ENCODE peak calls at places on chromosomes 5 and 9, in six cellular contexts. L is PC-9, E is HCT116, N is gastrocnemius medialis, O is fibroblast of lung, U is tibial artery. S is an unnamed sample.

GRCh38 chr9:136943291-136944093 is 1.0 kb downstream of the FBXW5 start:
- DNase-seq in O (peak; percentile 11), E (no peak), L (no peak), N (no peak), U (no peak), S (no peak)

GRCh38 chr5:17743580-17744435 is 109.5 kb downstream of the TAF11L14 start:
- DNase-seq in U (no peak), O (peak; percentile 44), N (no peak), E (no peak), L (no peak), S (no peak)

GRCh38 chr5:172028167-172028566 is 21.7 kb upstream of the FBXW11 start:
- DNase-seq in E (no peak), O (no peak), L (no peak), N (no peak), U (no peak), S (no peak)

GRCh38 chr9:135509458-135509857 is 9.0 kb downstream of the MRPS2 start:
- DNase-seq in N (no peak), L (no peak), O (no peak), U (no peak), E (no peak), S (no peak)

GRCh38 chr5:37736397-37736796 is 103.4 kb downstream of the GDNF start:
- DNase-seq in N (no peak), O (no peak), E (no peak), L (no peak), U (no peak), S (no peak)

GRCh38 chr5:180209137-180209581 is at the start of gene RASGEF1C:
- DNase-seq in L (no peak), U (no peak), N (no peak), O (peak; percentile 54), E (peak; percentile 19), S (no peak)

GRCh38 chr5:61010759-61011460 is 65.9 kb downstream of the NDUFAF2 start:
- DNase-seq in N (no peak), L (no peak), O (no peak), E (peak; percentile 23), U (no peak), S (no peak)

GRCh38 chr5:59795141-59795540 is 98.4 kb downstream of the PDE4D start:
- DNase-seq in O (no peak), L (no peak), E (no peak), N (no peak), U (no peak), S (no peak)

GRCh38 chr5:87020099-87020934 is 247.4 kb upstream of the RASA1 start:
- DNase-seq in E (no peak), N (peak; percentile 7), L (peak; percentile 49), O (peak; percentile 28), U (peak; percentile 60), S (peak; percentile 73)

GRCh38 chr9:81682177-81682576 is 7.2 kb downstream of the TLE1 start:
- DNase-seq in U (no peak), O (no peak), L (no peak), N (no peak), E (no peak), S (no peak)

GRCh38 chr9:72883867-72884266 is 69.0 kb downstream of the ALDH1A1 start:
- DNase-seq in U (no peak), N (no peak), L (no peak), O (no peak), E (no peak), S (no peak)

GRCh38 chr9:17905356-17906203 is 326.7 kb downstream of the SH3GL2 start:
- DNase-seq in E (no peak), O (no peak), L (no peak), U (no peak), N (no peak), S (peak; percentile 66)

GRCh38 chr5:35149041-35149440 is 81.2 kb downstream of the PRLR start:
- DNase-seq in E (no peak), O (no peak), N (no peak), U (no peak), L (no peak), S (no peak)

GRCh38 chr5:112077180-112077579 is 320.2 kb upstream of the NREP start:
- DNase-seq in N (no peak), L (no peak), U (no peak), O (peak; percentile 15), E (no peak), S (no peak)

GRCh38 chr9:35760651-35761050 is 6.6 kb upstream of the MSMP start:
- DNase-seq in N (no peak), U (peak; percentile 57), L (no peak), E (no peak), O (no peak), S (peak; percentile 73)

GRCh38 chr5:50751064-50751657 is 84.7 kb downstream of the PARP8 start:
- DNase-seq in N (no peak), O (peak; percentile 74), U (no peak), E (peak; percentile 32), L (no peak), S (no peak)

GRCh38 chr5:38613992-38614836 is 57.8 kb upstream of the LIFR start:
- DNase-seq in L (peak; percentile 64), N (no peak), U (no peak), O (no peak), E (peak; percentile 28), S (no peak)

GRCh38 chr5:3225201-3225960 is 370.3 kb upstream of the IRX1 start:
- DNase-seq in N (no peak), E (no peak), L (no peak), O (no peak), U (no peak), S (no peak)

GRCh38 chr9:112725961-112726360 is 8.0 kb upstream of the INIP start:
- DNase-seq in L (no peak), E (no peak), N (no peak), O (no peak), U (no peak), S (no peak)

GRCh38 chr5:56525117-56525516 is 290.2 kb upstream of the MAP3K1 start:
- DNase-seq in N (no peak), U (no peak), L (peak; percentile 72), E (no peak), O (peak; percentile 24), S (no peak)

GRCh38 chr5:175663191-175664184 is 5.6 kb downstream of the HRH2 start:
- DNase-seq in L (no peak), E (no peak), U (no peak), N (no peak), O (no peak), S (no peak)

DNA sequence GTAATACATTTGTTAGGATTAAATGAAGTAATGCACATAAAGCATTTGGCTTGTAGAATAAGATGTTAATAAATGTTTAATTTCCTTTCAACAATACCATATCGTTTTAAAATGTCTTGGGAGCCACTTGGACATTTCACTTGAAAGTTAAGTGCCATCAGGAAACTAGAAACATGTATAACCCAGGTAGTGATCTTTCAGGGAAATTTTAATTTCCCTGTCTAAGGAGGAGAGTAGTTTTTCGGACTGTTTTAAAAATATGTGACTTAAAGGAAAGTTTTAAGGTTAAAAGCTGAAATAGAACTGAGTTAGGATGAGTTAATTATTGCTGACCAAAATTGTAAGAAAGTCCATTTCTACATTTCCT is 18.0 kb downstream of the CDC42SE2 start:
- DNase-seq in E (no peak), O (no peak), N (no peak), L (no peak), U (no peak), S (no peak)
- H3K4me1 ChIP-seq in E (peaks cover 39% of the 10 kb centered on the region), O (no peaks in the 10 kb centered on the region), N (peaks cover 3% of the 10 kb centered on the region), L (peaks cover 45% of the 10 kb centered on the region), U (no peaks in the 10 kb centered on the region), S (peaks cover 4% of the 10 kb centered on the region)

GRCh38 chr9:129685220-129685932 is 19.9 kb downstream of the PRRX2 start:
- DNase-seq in O (no peak), E (peak; percentile 68), U (no peak), L (peak; percentile 87), N (no peak), S (no peak)

GRCh38 chr9:129685933-129686259 is 20.4 kb downstream of the PRRX2 start:
- DNase-seq in U (no peak), O (no peak), L (no peak), E (no peak), N (no peak), S (no peak)

GRCh38 chr9:129686736-129687135 is 21.3 kb downstream of the PRRX2 start:
- DNase-seq in N (no peak), O (no peak), E (no peak), U (no peak), L (no peak), S (no peak)

GRCh38 chr9:129688285-129689043 is 23.0 kb downstream of the PRRX2 start:
- DNase-seq in U (no peak), E (no peak), N (no peak), L (no peak), O (no peak), S (no peak)

DNA sequence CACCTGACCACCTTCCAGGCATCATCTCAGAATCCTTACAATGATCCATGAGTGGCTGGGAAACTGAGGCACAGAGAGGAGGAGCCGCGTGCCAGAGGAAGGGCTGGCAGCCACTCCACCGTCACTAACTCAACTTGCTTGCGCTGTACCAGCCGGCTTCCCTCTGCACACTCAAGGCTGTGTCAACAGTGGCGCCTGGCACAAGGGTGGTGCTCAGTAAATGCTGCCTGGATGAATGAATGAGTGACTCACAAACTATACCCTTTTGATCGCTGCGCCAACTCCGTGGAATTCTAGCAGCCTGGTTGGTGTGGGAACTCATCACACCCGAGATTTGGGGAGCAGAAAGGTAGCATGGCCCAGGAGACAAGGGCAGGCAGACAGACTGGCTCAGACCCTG is 21.9 kb downstream of the PRRX2 start:
- DNase-seq in L (peak; percentile 52), U (no peak), E (no peak), O (no peak), N (no peak), S (no peak)
- H3K4me3 ChIP-seq in L (no peak overlapping the region), U (no peak overlapping the region), E (no peak overlapping the region), O (no peak overlapping the region), N (no peak overlapping the region), S (no peak overlapping the region)

DNA sequence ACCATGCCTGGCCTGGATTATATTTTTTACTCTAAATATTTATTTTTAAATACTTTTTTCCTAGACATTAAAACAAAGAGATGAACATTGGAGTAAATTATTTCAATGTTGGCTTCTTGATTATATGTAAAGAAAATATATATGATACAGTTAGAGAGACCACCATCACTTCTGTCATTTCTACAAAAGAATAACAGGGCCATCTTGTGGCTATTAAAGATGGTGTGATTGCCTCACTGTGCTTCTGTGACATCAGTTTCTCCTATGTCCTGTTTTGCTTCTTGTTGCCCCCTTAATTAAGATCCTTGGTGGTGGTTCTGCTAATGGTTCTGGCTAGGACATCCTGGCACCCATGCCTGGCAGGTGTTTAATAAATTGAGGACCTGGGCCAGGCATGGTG is 32.9 kb downstream of the NDFIP1 start:
- DNase-seq in O (no peak), N (no peak), E (no peak), L (no peak), U (no peak), S (no peak)
- TF ChIP-seq CTCF in O (no peak), N (no peak), E (peak; percentile 24), L (peak; percentile 46), U (no peak), S (no peak)

DNA sequence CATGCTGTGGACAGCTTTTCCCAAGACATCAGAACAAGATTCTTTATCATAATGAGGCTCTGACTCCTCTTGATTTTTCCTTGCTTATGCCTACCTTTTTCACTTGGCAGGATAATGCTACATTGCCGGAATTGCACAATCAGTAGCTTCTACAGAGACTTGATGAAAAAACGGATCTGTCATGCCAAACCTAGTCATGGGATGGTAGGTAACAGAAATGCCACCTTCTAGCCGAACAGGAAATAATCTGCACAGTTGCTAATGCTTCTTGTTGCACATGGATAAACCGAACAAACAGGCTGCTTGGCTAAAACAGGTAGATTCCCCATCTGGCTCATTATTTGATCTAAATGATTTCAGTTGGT is 47.3 kb downstream of the RAPGEF1 start:
- DNase-seq in N (no peak), E (no peak), O (no peak), L (no peak), U (no peak), S (no peak)
- H3K4me1 ChIP-seq in N (peaks cover 48% of the 10 kb centered on the region), E (no peaks in the 10 kb centered on the region), O (peaks cover 5% of the 10 kb centered on the region), L (no peaks in the 10 kb centered on the region), U (peaks cover 41% of the 10 kb centered on the region), S (no peaks in the 10 kb centered on the region)

GRCh38 chr9:128321879-128322341 is 337 bp downstream of the TRUB2 start:
- DNase-seq in L (peak; percentile 50), E (no peak), U (no peak), N (no peak), O (no peak), S (no peak)
- H3K4me3 ChIP-seq in L (peak overlapping the region; percentile 100), E (peak overlapping the region; percentile 100), U (peak overlapping the region; percentile 83), N (peak overlapping the region; percentile 75), O (peak overlapping the region; percentile 82), S (peak overlapping the region; percentile 72)

S was measured in ascending aorta.